ENCODE peak calls at places on chromosomes 11 and 22, in four cellular contexts. One of them, this sample, is unnamed.

GRCh38 chr11:48034926-48035876 is 54.8 kb downstream of the PTPRJ start:
- DNase-seq in GM20000: no peak
- DNase-seq in astrocyte: no peak
- DNase-seq in GM13976: no peak
- DNase-seq in this sample: no peak

GRCh38 chr11:11243790-11244469 is 109.1 kb downstream of the CSNK2A3 start:
- DNase-seq in GM13976: peak
- DNase-seq in GM20000: peak
- DNase-seq in astrocyte: no peak
- DNase-seq in this sample: peak

GRCh38 chr22:17476838-17477237 is 86.5 kb upstream of the SLC25A18 start:
- DNase-seq in GM13976: no peak
- DNase-seq in GM20000: no peak
- DNase-seq in astrocyte: no peak
- DNase-seq in this sample: no peak

GRCh38 chr11:61743486-61744095 is 8.8 kb upstream of the MYRF start:
- DNase-seq in astrocyte: no peak
- DNase-seq in GM20000: no peak
- DNase-seq in GM13976: no peak
- DNase-seq in this sample: no peak

GRCh38 chr22:49425356-49425755 is 402.3 kb downstream of the BRD1 start:
- DNase-seq in GM20000: no peak
- DNase-seq in GM13976: no peak
- DNase-seq in astrocyte: no peak
- DNase-seq in this sample: no peak

GRCh38 chr11:8959546-8960166 is 4.6 kb downstream of the TMEM9B start:
- DNase-seq in GM13976: peak
- DNase-seq in astrocyte: peak
- DNase-seq in GM20000: peak
- DNase-seq in this sample: peak

GRCh38 chr22:46355369-46355995 is 20.0 kb downstream of the TRMU start:
- DNase-seq in GM13976: peak
- DNase-seq in astrocyte: peak
- DNase-seq in GM20000: peak
- DNase-seq in this sample: peak

GRCh38 chr11:18618341-18619025 is 15.7 kb downstream of the SPTY2D1 start:
- DNase-seq in GM20000: no peak
- DNase-seq in GM13976: no peak
- DNase-seq in astrocyte: peak
- DNase-seq in this sample: no peak

GRCh38 chr11:34565417-34566208 is 52.0 kb upstream of the ELF5 start:
- DNase-seq in GM13976: peak
- DNase-seq in GM20000: peak
- DNase-seq in astrocyte: no peak
- DNase-seq in this sample: no peak

DNA sequence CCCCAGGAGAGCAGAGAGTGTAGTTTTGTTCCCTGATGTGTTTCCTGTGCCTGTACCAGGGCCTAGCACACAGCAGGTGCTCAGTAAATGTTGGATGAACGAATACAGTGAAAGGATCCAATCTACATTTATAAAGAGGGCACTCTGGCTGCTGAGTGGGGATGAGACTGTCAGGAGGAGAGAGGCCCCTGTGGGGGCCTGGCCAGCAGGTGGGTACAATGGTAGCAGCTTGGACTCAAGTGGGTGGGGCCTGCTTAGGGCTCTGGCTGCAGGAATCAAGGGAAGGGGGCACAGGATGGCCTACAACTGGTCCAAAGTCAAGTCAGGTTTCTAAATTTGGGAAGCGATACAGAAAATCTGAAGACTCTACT is 156.6 kb upstream of the GRK3 start:
- DNase-seq in GM13976: no peak
- DNase-seq in GM20000: no peak
- DNase-seq in astrocyte: no peak
- DNase-seq in this sample: no peak
- TF ChIP-seq CTCF in GM13976: no peak
- TF ChIP-seq CTCF in GM20000: no peak
- TF ChIP-seq CTCF in astrocyte: no peak
- TF ChIP-seq CTCF in this sample: no peak

DNA sequence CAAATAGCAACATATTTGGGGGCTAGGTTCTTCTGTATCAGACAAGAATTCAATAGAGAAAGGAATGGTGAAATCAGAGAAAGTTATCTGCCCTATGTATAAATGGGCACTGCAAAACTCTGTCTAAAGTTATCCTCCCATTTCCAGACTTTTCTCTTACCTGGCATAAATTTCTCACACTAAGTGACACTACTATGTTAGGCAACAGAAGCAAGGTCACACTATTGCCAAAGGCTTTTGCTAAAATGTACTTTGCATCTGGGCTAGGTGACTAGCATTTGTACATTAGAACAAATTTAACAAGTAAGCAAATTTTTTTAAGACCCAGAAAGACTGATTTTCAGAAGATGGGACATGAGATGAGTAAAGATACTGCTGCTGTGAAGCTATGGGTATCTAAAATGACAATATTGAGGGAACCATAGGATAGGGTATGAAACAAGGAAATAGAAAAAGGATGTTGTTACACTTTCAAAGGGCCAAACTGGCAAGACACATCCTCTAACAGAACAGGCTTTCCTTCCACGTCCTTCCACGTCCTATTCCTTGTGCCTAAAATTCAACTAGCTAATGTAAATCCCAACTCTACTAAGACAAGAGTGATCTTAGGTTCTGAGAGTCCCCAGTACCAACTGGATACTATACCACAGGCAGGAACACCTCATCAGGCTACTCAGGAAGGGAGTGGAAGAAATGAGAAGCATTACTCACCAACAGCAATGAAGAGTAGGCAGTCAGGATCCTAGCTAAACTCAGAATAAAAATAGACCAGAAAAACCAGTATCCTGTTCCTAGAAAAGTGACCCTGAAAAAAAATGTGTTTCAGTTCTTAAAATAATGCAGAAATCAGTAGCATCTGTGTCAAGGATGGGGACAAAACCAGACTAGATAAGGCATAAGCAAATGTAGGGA is 22.6 kb downstream of the GDPD4 start:
- DNase-seq in GM20000: no peak
- DNase-seq in GM13976: no peak
- DNase-seq in astrocyte: peak
- DNase-seq in this sample: peak
- TF ChIP-seq CTCF in GM20000: no peak
- TF ChIP-seq CTCF in GM13976: no peak
- TF ChIP-seq CTCF in astrocyte: no peak
- TF ChIP-seq CTCF in this sample: no peak

GRCh38 chr11:73372371-73372993 is 3.7 kb upstream of the RELT start:
- DNase-seq in GM13976: no peak
- DNase-seq in astrocyte: no peak
- DNase-seq in GM20000: no peak
- DNase-seq in this sample: peak
- TF ChIP-seq CTCF in GM13976: no peak
- TF ChIP-seq CTCF in astrocyte: no peak
- TF ChIP-seq CTCF in GM20000: no peak
- TF ChIP-seq CTCF in this sample: peak

DNA sequence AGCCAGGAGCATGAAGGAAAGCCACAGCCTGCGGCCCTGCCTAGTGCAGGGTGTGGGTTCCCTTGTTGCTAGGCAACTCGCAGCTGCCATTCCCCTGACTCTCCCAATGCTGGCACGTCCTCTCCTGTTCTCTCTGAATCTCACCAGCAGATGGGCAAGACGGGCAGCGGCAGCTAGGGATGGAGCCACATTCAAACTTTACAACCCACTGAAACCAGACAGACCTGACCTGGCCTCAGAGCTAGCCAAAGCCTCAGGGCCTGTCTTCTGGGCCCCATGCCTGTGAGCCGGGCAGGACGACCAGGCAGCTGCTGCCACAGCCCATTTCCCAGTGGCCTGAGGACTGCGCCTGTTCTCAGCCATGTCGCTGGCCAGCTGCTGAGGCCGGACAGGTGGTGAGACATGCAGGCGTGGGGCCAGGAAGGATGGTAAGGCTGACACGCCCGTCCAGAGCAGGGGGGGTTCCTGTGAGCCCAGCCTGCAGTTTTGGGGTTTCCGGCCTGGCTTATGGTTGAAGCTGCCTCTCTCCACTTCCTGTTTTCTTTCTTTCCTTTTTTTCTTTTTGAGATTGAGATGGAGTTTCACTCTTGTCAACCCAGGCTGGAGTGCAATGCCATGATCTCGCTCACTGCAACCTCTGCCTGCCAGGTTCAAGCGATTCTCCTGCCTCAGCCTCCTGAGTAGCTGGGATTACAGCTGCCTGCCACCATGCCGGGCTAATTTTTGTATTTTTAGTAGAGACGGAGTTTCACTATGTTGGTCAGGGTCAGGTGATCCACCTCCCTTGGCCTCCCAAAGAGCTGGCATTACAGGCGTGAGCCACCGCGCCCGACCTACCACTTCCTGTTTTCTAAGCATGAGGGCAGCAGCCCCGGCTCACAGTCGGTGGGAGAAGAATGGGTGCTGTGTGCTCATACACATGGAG is 4.1 kb downstream of the SUN2 start:
- DNase-seq in GM20000: peak
- DNase-seq in GM13976: peak
- DNase-seq in astrocyte: no peak
- DNase-seq in this sample: no peak
- TF ChIP-seq CTCF in GM20000: no peak
- TF ChIP-seq CTCF in GM13976: no peak
- TF ChIP-seq CTCF in astrocyte: no peak
- TF ChIP-seq CTCF in this sample: no peak

GRCh38 chr22:31394326-31394725 is 5.1 kb upstream of the DRG1 start:
- DNase-seq in GM20000: no peak
- DNase-seq in astrocyte: no peak
- DNase-seq in GM13976: no peak
- DNase-seq in this sample: no peak

GRCh38 chr22:31400023-31400397 is 606 bp downstream of the DRG1 start:
- DNase-seq in GM13976: no peak
- DNase-seq in astrocyte: peak
- DNase-seq in GM20000: no peak
- DNase-seq in this sample: peak

GRCh38 chr22:31393890-31394289 is 5.5 kb upstream of the DRG1 start:
- DNase-seq in GM20000: no peak
- DNase-seq in GM13976: no peak
- DNase-seq in astrocyte: no peak
- DNase-seq in this sample: no peak

GRCh38 chr22:31399211-31400022 is at the start of gene DRG1:
- DNase-seq in GM13976: peak
- DNase-seq in GM20000: peak
- DNase-seq in astrocyte: peak
- DNase-seq in this sample: peak
- TF ChIP-seq CTCF in GM13976: no peak
- TF ChIP-seq CTCF in GM20000: no peak
- TF ChIP-seq CTCF in astrocyte: no peak
- TF ChIP-seq CTCF in this sample: peak

DNA sequence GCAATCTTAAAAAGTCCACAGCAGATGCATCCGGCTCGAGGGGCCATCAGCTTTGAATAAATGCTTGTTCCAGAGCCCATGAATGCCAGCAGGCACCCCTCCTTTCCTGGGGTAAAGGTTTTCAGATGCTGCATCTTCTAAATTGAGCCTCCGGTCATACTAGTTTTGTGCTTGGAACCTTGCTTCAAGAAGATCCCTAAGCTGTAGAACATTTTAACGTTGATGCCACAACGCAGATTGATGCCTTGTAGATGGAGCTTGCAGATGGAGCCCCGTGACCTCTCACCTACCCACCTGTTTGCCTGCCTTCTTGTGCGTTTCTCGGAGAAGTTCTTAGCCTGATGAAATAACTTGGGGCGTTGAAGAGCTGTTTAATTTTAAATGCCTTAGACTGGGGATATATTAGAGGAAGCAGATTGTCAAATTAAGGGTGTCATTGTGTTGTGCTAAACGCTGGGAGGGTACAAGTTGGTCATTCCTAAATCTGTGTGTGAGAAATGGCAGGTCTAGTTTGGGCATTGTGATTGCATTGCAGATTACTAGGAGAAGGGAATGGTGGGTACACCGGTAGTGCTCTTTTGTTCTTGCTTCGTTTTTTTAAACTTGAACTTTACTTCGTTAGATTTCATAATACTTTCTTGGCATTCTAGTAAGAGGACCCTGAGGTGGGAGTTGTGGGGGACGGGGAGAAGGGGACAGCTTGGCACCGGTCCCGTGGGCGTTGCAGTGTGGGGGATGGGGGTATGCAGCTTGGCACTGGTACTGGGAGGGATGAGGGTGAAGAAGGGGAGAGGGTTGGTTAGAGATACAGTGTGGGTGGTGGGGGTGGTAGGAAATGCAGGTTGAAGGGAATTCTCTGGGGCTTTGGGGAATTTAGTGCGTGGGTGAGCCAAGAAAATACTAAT is 1.9 kb downstream of the NEAT1 start:
- DNase-seq in astrocyte: peak
- DNase-seq in GM13976: peak
- DNase-seq in GM20000: no peak
- DNase-seq in this sample: peak
- TF ChIP-seq CTCF in astrocyte: no peak
- TF ChIP-seq CTCF in GM13976: no peak
- TF ChIP-seq CTCF in GM20000: no peak
- TF ChIP-seq CTCF in this sample: no peak

GRCh38 chr22:43923631-43924548 is at the start of gene PNPLA3:
- DNase-seq in GM13976: peak
- DNase-seq in GM20000: peak
- DNase-seq in astrocyte: peak
- DNase-seq in this sample: peak
- TF ChIP-seq CTCF in GM13976: no peak
- TF ChIP-seq CTCF in GM20000: no peak
- TF ChIP-seq CTCF in astrocyte: peak
- TF ChIP-seq CTCF in this sample: peak

GRCh38 chr11:73402834-73403185 is 26.6 kb downstream of the RELT start:
- DNase-seq in astrocyte: no peak
- DNase-seq in GM20000: no peak
- DNase-seq in GM13976: peak
- DNase-seq in this sample: no peak
- TF ChIP-seq CTCF in astrocyte: peak
- TF ChIP-seq CTCF in GM20000: no peak
- TF ChIP-seq CTCF in GM13976: peak
- TF ChIP-seq CTCF in this sample: peak

GRCh38 chr11:101428918-101429317 is 154.9 kb downstream of the TRPC6 start:
- DNase-seq in astrocyte: no peak
- DNase-seq in GM13976: peak
- DNase-seq in GM20000: no peak
- DNase-seq in this sample: peak
- TF ChIP-seq CTCF in astrocyte: peak
- TF ChIP-seq CTCF in GM13976: peak
- TF ChIP-seq CTCF in GM20000: no peak
- TF ChIP-seq CTCF in this sample: peak

This sample was measured in HFFc6.